ENCODE peak calls at places on chromosomes 16 and 17, in nine cellular contexts. One of them, this sample, is unnamed.
A peak's percentile ranks its signal among the peaks of the same experiment; 100 is the strongest.

GRCh38 chr16:11871193-11871592 is 19.9 kb upstream of the RSL1D1 start:
- DNase-seq in mammary epithelial cell: no peak
- DNase-seq in CD8-positive, alpha-beta T cell: no peak
- DNase-seq in cardiac muscle cell: peak; percentile 48
- DNase-seq in fibroblast of the aortic adventitia: peak; percentile 55
- DNase-seq in GM13977: no peak
- DNase-seq in fibroblast of mammary gland: peak; percentile 70
- DNase-seq in PC-3: no peak
- DNase-seq in HFFc6: no peak
- DNase-seq in this sample: no peak

GRCh38 chr16:57570301-57571070 is 28.0 kb downstream of the ADGRG5 start:
- DNase-seq in mammary epithelial cell: no peak
- DNase-seq in CD8-positive, alpha-beta T cell: peak; percentile 38
- DNase-seq in cardiac muscle cell: no peak
- DNase-seq in fibroblast of the aortic adventitia: no peak
- DNase-seq in GM13977: no peak
- DNase-seq in fibroblast of mammary gland: no peak
- DNase-seq in PC-3: no peak
- DNase-seq in HFFc6: no peak
- DNase-seq in this sample: no peak

GRCh38 chr17:47948706-47949196 is 7.4 kb downstream of the PNPO start:
- DNase-seq in mammary epithelial cell: peak; percentile 73
- DNase-seq in CD8-positive, alpha-beta T cell: no peak
- DNase-seq in cardiac muscle cell: no peak
- DNase-seq in fibroblast of the aortic adventitia: no peak
- DNase-seq in GM13977: no peak
- DNase-seq in fibroblast of mammary gland: no peak
- DNase-seq in PC-3: peak; percentile 96
- DNase-seq in HFFc6: peak; percentile 39
- DNase-seq in this sample: peak; percentile 70

GRCh38 chr16:1631230-1631629 is 19.1 kb downstream of the CRAMP1 start:
- DNase-seq in mammary epithelial cell: no peak
- DNase-seq in CD8-positive, alpha-beta T cell: no peak
- DNase-seq in cardiac muscle cell: no peak
- DNase-seq in fibroblast of the aortic adventitia: no peak
- DNase-seq in GM13977: no peak
- DNase-seq in fibroblast of mammary gland: no peak
- DNase-seq in PC-3: no peak
- DNase-seq in HFFc6: no peak
- DNase-seq in this sample: no peak

GRCh38 chr16:80563807-80564206 is 23.0 kb downstream of the DYNLRB2 start:
- DNase-seq in mammary epithelial cell: no peak
- DNase-seq in CD8-positive, alpha-beta T cell: no peak
- DNase-seq in cardiac muscle cell: no peak
- DNase-seq in fibroblast of the aortic adventitia: no peak
- DNase-seq in GM13977: no peak
- DNase-seq in fibroblast of mammary gland: no peak
- DNase-seq in PC-3: no peak
- DNase-seq in HFFc6: no peak
- DNase-seq in this sample: no peak

GRCh38 chr17:31581491-31581890 is 190.0 kb downstream of the RAB11FIP4 start:
- DNase-seq in mammary epithelial cell: no peak
- DNase-seq in CD8-positive, alpha-beta T cell: no peak
- DNase-seq in cardiac muscle cell: no peak
- DNase-seq in fibroblast of the aortic adventitia: no peak
- DNase-seq in GM13977: no peak
- DNase-seq in fibroblast of mammary gland: peak; percentile 54
- DNase-seq in PC-3: no peak
- DNase-seq in HFFc6: peak; percentile 22
- DNase-seq in this sample: no peak

GRCh38 chr16:3490911-3491629 is 4.2 kb downstream of the C16orf90 start:
- DNase-seq in mammary epithelial cell: no peak
- DNase-seq in CD8-positive, alpha-beta T cell: no peak
- DNase-seq in cardiac muscle cell: no peak
- DNase-seq in fibroblast of the aortic adventitia: no peak
- DNase-seq in GM13977: peak; percentile 56
- DNase-seq in fibroblast of mammary gland: no peak
- DNase-seq in PC-3: no peak
- DNase-seq in HFFc6: no peak
- DNase-seq in this sample: no peak

GRCh38 chr16:49458656-49459445 is 85.2 kb downstream of the C16orf78 start:
- DNase-seq in mammary epithelial cell: no peak
- DNase-seq in CD8-positive, alpha-beta T cell: peak; percentile 15
- DNase-seq in cardiac muscle cell: no peak
- DNase-seq in fibroblast of the aortic adventitia: no peak
- DNase-seq in GM13977: no peak
- DNase-seq in fibroblast of mammary gland: no peak
- DNase-seq in PC-3: no peak
- DNase-seq in HFFc6: no peak
- DNase-seq in this sample: no peak

GRCh38 chr16:70695351-70696070 is 9.7 kb upstream of the MTSS2 start:
- DNase-seq in mammary epithelial cell: no peak
- DNase-seq in CD8-positive, alpha-beta T cell: peak; percentile 72
- DNase-seq in cardiac muscle cell: no peak
- DNase-seq in fibroblast of the aortic adventitia: no peak
- DNase-seq in GM13977: no peak
- DNase-seq in fibroblast of mammary gland: no peak
- DNase-seq in PC-3: peak; percentile 30
- DNase-seq in HFFc6: no peak
- DNase-seq in this sample: peak; percentile 40

DNA sequence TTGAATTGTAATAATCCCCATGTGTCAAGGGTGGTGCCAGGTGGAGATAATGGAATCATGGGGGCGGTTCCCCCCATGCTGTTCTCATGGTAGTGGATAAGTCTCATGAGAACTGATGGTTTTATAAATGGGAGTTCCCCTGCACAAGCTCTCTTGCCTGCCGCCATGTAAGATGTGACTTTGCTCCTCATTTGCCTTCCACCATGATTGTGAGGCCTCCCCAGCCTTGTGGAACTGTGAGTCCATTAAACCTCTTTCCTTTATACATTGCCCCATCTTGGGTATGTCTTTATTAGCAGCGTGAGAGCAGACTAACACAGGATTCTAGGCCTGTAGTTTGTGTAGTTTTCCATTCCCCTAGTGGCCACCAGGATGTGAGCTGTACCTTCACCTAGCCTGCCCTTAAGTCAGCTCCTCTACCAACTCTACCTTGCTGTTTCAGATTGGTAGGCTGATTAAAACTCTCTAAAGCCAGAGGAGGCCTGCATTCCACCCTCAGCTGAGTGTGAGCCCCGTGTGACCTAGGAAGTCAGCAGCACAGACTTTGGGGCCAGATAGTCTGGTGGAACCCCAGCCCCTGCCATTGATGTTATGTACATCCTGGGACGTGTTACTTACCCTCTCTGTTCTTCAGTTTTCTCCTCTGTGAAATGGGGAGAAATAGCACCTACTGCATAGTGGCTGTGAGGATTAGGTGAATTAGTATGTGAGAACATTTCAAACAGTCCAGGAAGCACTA is 252.4 kb upstream of the CACNG5 start:
- DNase-seq in mammary epithelial cell: no peak
- DNase-seq in CD8-positive, alpha-beta T cell: no peak
- DNase-seq in cardiac muscle cell: no peak
- DNase-seq in fibroblast of the aortic adventitia: no peak
- DNase-seq in GM13977: no peak
- DNase-seq in fibroblast of mammary gland: no peak
- DNase-seq in PC-3: no peak
- DNase-seq in HFFc6: no peak
- DNase-seq in this sample: no peak
- TF ChIP-seq CTCF in mammary epithelial cell: no peak
- TF ChIP-seq CTCF in CD8-positive, alpha-beta T cell: no peak
- TF ChIP-seq CTCF in cardiac muscle cell: no peak
- TF ChIP-seq CTCF in fibroblast of the aortic adventitia: no peak
- TF ChIP-seq CTCF in GM13977: no peak
- TF ChIP-seq CTCF in fibroblast of mammary gland: no peak
- TF ChIP-seq CTCF in PC-3: peak; percentile 16
- TF ChIP-seq CTCF in HFFc6: peak; percentile 12
- TF ChIP-seq CTCF in this sample: peak; percentile 2

GRCh38 chr17:3905017-3905486 is 11.2 kb downstream of the P2RX1 start:
- DNase-seq in mammary epithelial cell: no peak
- DNase-seq in CD8-positive, alpha-beta T cell: no peak
- DNase-seq in cardiac muscle cell: no peak
- DNase-seq in fibroblast of the aortic adventitia: no peak
- DNase-seq in GM13977: no peak
- DNase-seq in fibroblast of mammary gland: no peak
- DNase-seq in PC-3: no peak
- DNase-seq in HFFc6: no peak
- DNase-seq in this sample: no peak

GRCh38 chr17:3909257-3909656 is 7.0 kb downstream of the P2RX1 start:
- DNase-seq in mammary epithelial cell: no peak
- DNase-seq in CD8-positive, alpha-beta T cell: no peak
- DNase-seq in cardiac muscle cell: no peak
- DNase-seq in fibroblast of the aortic adventitia: no peak
- DNase-seq in GM13977: no peak
- DNase-seq in fibroblast of mammary gland: no peak
- DNase-seq in PC-3: no peak
- DNase-seq in HFFc6: no peak
- DNase-seq in this sample: no peak

GRCh38 chr17:3906881-3907280 is 9.4 kb downstream of the P2RX1 start:
- DNase-seq in mammary epithelial cell: no peak
- DNase-seq in CD8-positive, alpha-beta T cell: no peak
- DNase-seq in cardiac muscle cell: no peak
- DNase-seq in fibroblast of the aortic adventitia: no peak
- DNase-seq in GM13977: no peak
- DNase-seq in fibroblast of mammary gland: no peak
- DNase-seq in PC-3: no peak
- DNase-seq in HFFc6: no peak
- DNase-seq in this sample: no peak

GRCh38 chr17:3910420-3911270 is 5.6 kb downstream of the P2RX1 start:
- DNase-seq in mammary epithelial cell: no peak
- DNase-seq in CD8-positive, alpha-beta T cell: no peak
- DNase-seq in cardiac muscle cell: no peak
- DNase-seq in fibroblast of the aortic adventitia: no peak
- DNase-seq in GM13977: no peak
- DNase-seq in fibroblast of mammary gland: no peak
- DNase-seq in PC-3: no peak
- DNase-seq in HFFc6: no peak
- DNase-seq in this sample: no peak

GRCh38 chr17:3907483-3908216 is 8.6 kb downstream of the P2RX1 start:
- DNase-seq in mammary epithelial cell: no peak
- DNase-seq in CD8-positive, alpha-beta T cell: no peak
- DNase-seq in cardiac muscle cell: no peak
- DNase-seq in fibroblast of the aortic adventitia: no peak
- DNase-seq in GM13977: no peak
- DNase-seq in fibroblast of mammary gland: no peak
- DNase-seq in PC-3: no peak
- DNase-seq in HFFc6: no peak
- DNase-seq in this sample: peak; percentile 25
- TF ChIP-seq CTCF in mammary epithelial cell: peak; percentile 49
- TF ChIP-seq CTCF in CD8-positive, alpha-beta T cell: no peak
- TF ChIP-seq CTCF in cardiac muscle cell: no peak
- TF ChIP-seq CTCF in fibroblast of the aortic adventitia: peak; percentile 7
- TF ChIP-seq CTCF in GM13977: peak; percentile 46
- TF ChIP-seq CTCF in fibroblast of mammary gland: no peak
- TF ChIP-seq CTCF in PC-3: peak; percentile 49
- TF ChIP-seq CTCF in HFFc6: peak; percentile 35
- TF ChIP-seq CTCF in this sample: peak; percentile 54

GRCh38 chr17:50697663-50698272 is 9.9 kb downstream of the ANKRD40 start:
- DNase-seq in mammary epithelial cell: no peak
- DNase-seq in CD8-positive, alpha-beta T cell: no peak
- DNase-seq in cardiac muscle cell: no peak
- DNase-seq in fibroblast of the aortic adventitia: no peak
- DNase-seq in GM13977: no peak
- DNase-seq in fibroblast of mammary gland: no peak
- DNase-seq in PC-3: peak; percentile 61
- DNase-seq in HFFc6: no peak
- DNase-seq in this sample: no peak
- TF ChIP-seq CTCF in mammary epithelial cell: peak; percentile 27
- TF ChIP-seq CTCF in CD8-positive, alpha-beta T cell: no peak
- TF ChIP-seq CTCF in cardiac muscle cell: no peak
- TF ChIP-seq CTCF in fibroblast of the aortic adventitia: no peak
- TF ChIP-seq CTCF in GM13977: no peak
- TF ChIP-seq CTCF in fibroblast of mammary gland: no peak
- TF ChIP-seq CTCF in PC-3: peak; percentile 73
- TF ChIP-seq CTCF in HFFc6: no peak
- TF ChIP-seq CTCF in this sample: peak; percentile 11

GRCh38 chr17:8875957-8876356 is 8.5 kb upstream of the PIK3R6 start:
- DNase-seq in mammary epithelial cell: peak; percentile 14
- DNase-seq in CD8-positive, alpha-beta T cell: no peak
- DNase-seq in cardiac muscle cell: peak; percentile 7
- DNase-seq in fibroblast of the aortic adventitia: peak; percentile 15
- DNase-seq in GM13977: no peak
- DNase-seq in fibroblast of mammary gland: peak; percentile 85
- DNase-seq in PC-3: no peak
- DNase-seq in HFFc6: no peak
- DNase-seq in this sample: no peak

GRCh38 chr17:8875416-8875815 is 7.9 kb upstream of the PIK3R6 start:
- DNase-seq in mammary epithelial cell: no peak
- DNase-seq in CD8-positive, alpha-beta T cell: no peak
- DNase-seq in cardiac muscle cell: no peak
- DNase-seq in fibroblast of the aortic adventitia: no peak
- DNase-seq in GM13977: no peak
- DNase-seq in fibroblast of mammary gland: no peak
- DNase-seq in PC-3: no peak
- DNase-seq in HFFc6: no peak
- DNase-seq in this sample: no peak

GRCh38 chr17:8872705-8873426 is 5.4 kb upstream of the PIK3R6 start:
- DNase-seq in mammary epithelial cell: no peak
- DNase-seq in CD8-positive, alpha-beta T cell: no peak
- DNase-seq in cardiac muscle cell: peak; percentile 6
- DNase-seq in fibroblast of the aortic adventitia: no peak
- DNase-seq in GM13977: no peak
- DNase-seq in fibroblast of mammary gland: no peak
- DNase-seq in PC-3: no peak
- DNase-seq in HFFc6: no peak
- DNase-seq in this sample: no peak

GRCh38 chr17:8872036-8872704 is 4.7 kb upstream of the PIK3R6 start:
- DNase-seq in mammary epithelial cell: no peak
- DNase-seq in CD8-positive, alpha-beta T cell: no peak
- DNase-seq in cardiac muscle cell: no peak
- DNase-seq in fibroblast of the aortic adventitia: no peak
- DNase-seq in GM13977: no peak
- DNase-seq in fibroblast of mammary gland: no peak
- DNase-seq in PC-3: no peak
- DNase-seq in HFFc6: no peak
- DNase-seq in this sample: no peak

DNA sequence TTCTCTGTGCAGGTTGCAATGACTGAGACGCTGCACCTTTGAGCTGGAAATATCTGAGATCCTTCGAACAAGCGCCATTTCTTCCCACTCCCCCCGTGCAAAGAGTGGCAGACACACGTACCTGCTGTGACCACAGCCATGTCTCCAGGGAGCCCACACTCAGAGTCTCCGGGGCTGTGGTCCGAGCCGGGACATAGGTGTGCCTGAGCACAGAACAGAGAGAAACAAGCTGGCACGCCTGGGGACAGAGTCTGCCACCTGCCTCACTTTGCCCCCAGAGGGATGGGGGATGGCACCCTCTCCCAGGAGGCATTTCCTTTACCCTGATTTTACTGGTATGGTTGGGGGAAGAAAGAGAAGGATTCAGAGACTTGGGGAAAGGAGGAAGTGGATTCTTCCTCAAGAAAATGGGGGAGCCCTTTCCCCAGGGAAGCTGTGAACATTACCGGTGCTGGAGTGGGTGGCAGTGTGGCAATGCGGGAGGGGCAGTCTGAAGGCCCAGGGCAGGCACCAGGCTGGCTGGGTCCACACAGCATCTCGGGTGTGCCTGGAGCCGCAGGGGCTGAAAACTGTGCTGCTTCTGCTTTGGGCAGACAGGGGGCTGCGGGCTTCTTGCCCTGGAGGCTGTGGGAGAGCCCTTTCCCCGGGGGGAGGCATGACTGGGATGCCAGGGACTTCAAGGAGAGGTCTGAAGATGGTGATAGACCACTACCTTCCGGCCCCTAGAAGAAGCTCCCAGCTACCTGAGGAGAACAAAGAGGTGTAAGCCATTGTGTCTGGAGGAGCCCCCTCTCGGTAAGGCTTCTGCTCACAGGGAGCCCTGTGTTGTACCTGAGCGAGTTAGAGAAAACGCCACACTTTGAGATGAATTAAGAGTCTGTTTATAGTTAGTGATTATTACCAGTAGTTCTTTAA is 6.6 kb upstream of the PIK3R6 start:
- DNase-seq in mammary epithelial cell: no peak
- DNase-seq in CD8-positive, alpha-beta T cell: no peak
- DNase-seq in cardiac muscle cell: no peak
- DNase-seq in fibroblast of the aortic adventitia: no peak
- DNase-seq in GM13977: no peak
- DNase-seq in fibroblast of mammary gland: no peak
- DNase-seq in PC-3: no peak
- DNase-seq in HFFc6: no peak
- DNase-seq in this sample: no peak
- TF ChIP-seq CTCF in mammary epithelial cell: no peak
- TF ChIP-seq CTCF in CD8-positive, alpha-beta T cell: no peak
- TF ChIP-seq CTCF in cardiac muscle cell: no peak
- TF ChIP-seq CTCF in fibroblast of the aortic adventitia: no peak
- TF ChIP-seq CTCF in GM13977: no peak
- TF ChIP-seq CTCF in fibroblast of mammary gland: no peak
- TF ChIP-seq CTCF in PC-3: no peak
- TF ChIP-seq CTCF in HFFc6: no peak
- TF ChIP-seq CTCF in this sample: no peak

This sample was measured in epithelial cell of esophagus.